ENCODE peak calls at places on chromosomes 7 and 10, in ten cellular contexts. H, N, M, C, F, T, E, V, J and P are unnamed samples. For H3K36me3, the result is how much of the 10 kb centered on the place peaks cover.

GRCh38 chr7:150357277-150357676 is 11.3 kb upstream of the REPIN1 start:
- DNase-seq in H (no peak), N (no peak), M (no peak), C (no peak), F (no peak), T (peak), E (peak), V (no peak), J (no peak), P (no peak)

GRCh38 chr7:156554488-156554887 is 86.1 kb upstream of the RNF32 start:
- DNase-seq in H (no peak), N (no peak), M (no peak), C (no peak), F (no peak), T (no peak), E (no peak), V (no peak), J (no peak), P (no peak)

GRCh38 chr10:114511875-114512274 is 107.6 kb upstream of the AFAP1L2 start:
- DNase-seq in H (no peak), N (no peak), M (no peak), C (no peak), F (no peak), T (no peak), E (no peak), V (no peak), J (no peak), P (no peak)

GRCh38 chr10:84205853-84206513 is 11.6 kb downstream of the CDHR1 start:
- DNase-seq in H (no peak), N (no peak), M (no peak), C (no peak), F (no peak), T (no peak), E (no peak), V (no peak), J (no peak), P (no peak)

GRCh38 chr7:14717711-14718304 is 184.7 kb downstream of the DGKB start:
- DNase-seq in H (no peak), N (peak), M (no peak), C (no peak), F (no peak), T (no peak), E (no peak), V (peak), J (no peak), P (no peak)

GRCh38 chr7:82442492-82443043 is 1.0 kb downstream of the CACNA2D1 start:
- DNase-seq in H (peak), N (peak), M (no peak), C (peak), F (no peak), T (peak), E (no peak), V (peak), J (peak), P (no peak)

GRCh38 chr7:157888579-157888978 is 551.8 kb downstream of the DNAJB6 start:
- DNase-seq in H (no peak), N (no peak), M (no peak), C (no peak), F (no peak), T (no peak), E (no peak), V (no peak), J (no peak), P (no peak)

GRCh38 chr10:60359066-60359465 is 30.6 kb downstream of the ANK3 start:
- DNase-seq in H (no peak), N (no peak), M (no peak), C (no peak), F (no peak), T (no peak), E (no peak), V (no peak), J (no peak), P (no peak)

GRCh38 chr7:70377957-70378356 is 754.0 kb upstream of the GALNT17 start:
- DNase-seq in H (no peak), N (no peak), M (no peak), C (peak), F (no peak), T (no peak), E (no peak), V (no peak), J (no peak), P (no peak)

GRCh38 chr10:2576892-2577291 is 490.5 kb upstream of the PFKP start:
- DNase-seq in H (no peak), N (no peak), M (no peak), C (no peak), F (no peak), T (no peak), E (no peak), V (no peak), J (no peak), P (no peak)

GRCh38 chr10:73340121-73340520 is 18.5 kb downstream of the CFAP70 start:
- DNase-seq in H (no peak), N (no peak), M (no peak), C (no peak), F (no peak), T (no peak), E (no peak), V (no peak), J (no peak), P (no peak)

GRCh38 chr10:94383515-94383914 is 18.8 kb upstream of the TBC1D12 start:
- DNase-seq in H (no peak), N (peak), M (no peak), C (no peak), F (no peak), T (no peak), E (no peak), V (no peak), J (no peak), P (no peak)

GRCh38 chr10:122113161-122113944 is 124.4 kb downstream of the TACC2 start:
- DNase-seq in H (peak), N (peak), M (peak), C (peak), F (peak), T (peak), E (no peak), V (peak), J (no peak), P (no peak)

GRCh38 chr10:116801658-116802057 is 47.6 kb upstream of the ENO4 start:
- DNase-seq in H (no peak), N (no peak), M (no peak), C (no peak), F (no peak), T (no peak), E (no peak), V (no peak), J (no peak), P (no peak)

GRCh38 chr7:73560035-73560835 is 2.7 kb upstream of the BCL7B start:
- DNase-seq in H (no peak), N (peak), M (no peak), C (no peak), F (no peak), T (no peak), E (no peak), V (peak), J (peak), P (peak)

GRCh38 chr10:61974611-61975010 is 73.1 kb downstream of the ARID5B start:
- DNase-seq in H (peak), N (peak), M (no peak), C (no peak), F (peak), T (peak), E (no peak), V (peak), J (no peak), P (no peak)

GRCh38 chr7:22627136-22627535 is 99.9 kb upstream of the IL6 start:
- DNase-seq in H (no peak), N (no peak), M (no peak), C (no peak), F (no peak), T (no peak), E (no peak), V (peak), J (no peak), P (no peak)
- TF ChIP-seq CTCF in H (no peak), N (no peak), M (no peak), C (no peak), F (no peak), T (no peak), E (no peak), V (no peak), J (no peak), P (no peak)

DNA sequence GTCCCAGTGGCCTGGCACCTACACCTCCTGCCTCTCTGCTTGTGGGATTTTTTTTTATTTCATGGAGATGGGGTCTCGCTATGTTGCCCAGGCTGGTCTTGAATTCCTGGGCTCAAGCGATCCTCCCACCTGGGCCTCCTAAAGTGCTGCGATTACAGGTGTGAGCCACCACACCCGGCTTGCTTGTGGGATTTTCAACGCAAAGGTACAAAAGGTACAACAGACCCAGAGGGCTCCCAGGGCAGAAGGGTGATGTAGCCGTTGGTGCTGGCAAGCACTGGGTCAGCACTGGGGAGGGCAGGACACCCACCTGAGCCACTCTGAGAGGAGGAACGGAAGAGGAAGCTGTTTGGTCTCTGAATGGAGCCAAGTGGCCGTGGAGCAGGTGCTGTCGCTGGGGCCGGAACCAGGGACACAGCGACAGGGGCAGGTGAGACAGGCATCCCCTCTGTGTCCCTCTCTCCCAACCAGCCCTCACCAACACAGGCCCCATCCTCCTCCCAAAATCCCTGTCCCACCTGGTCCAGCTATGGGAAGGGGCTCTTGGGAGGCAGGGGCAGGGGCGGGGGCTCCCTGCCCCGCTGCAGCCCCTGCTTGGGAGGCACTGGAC is 2.8 kb upstream of the SAP25 start:
- DNase-seq in H (no peak), N (no peak), M (no peak), C (no peak), F (no peak), T (peak), E (no peak), V (no peak), J (no peak), P (no peak)
- H3K36me3 ChIP-seq in H (half or more), N (under half), M (under half), C (half or more), F (under half), T (under half), E (half or more), V (half or more), J (under half), P (under half)

GRCh38 chr10:71496927-71497801 is 100.4 kb downstream of the CDH23 start:
- DNase-seq in H (no peak), N (no peak), M (no peak), C (no peak), F (no peak), T (no peak), E (no peak), V (no peak), J (no peak), P (no peak)

GRCh38 chr10:71494470-71494869 is 97.8 kb downstream of the CDH23 start:
- DNase-seq in H (no peak), N (no peak), M (no peak), C (no peak), F (no peak), T (no peak), E (no peak), V (no peak), J (no peak), P (no peak)

GRCh38 chr10:71494980-71495381 is 98.3 kb downstream of the CDH23 start:
- DNase-seq in H (no peak), N (no peak), M (no peak), C (no peak), F (no peak), T (no peak), E (no peak), V (no peak), J (no peak), P (no peak)

GRCh38 chr10:71492871-71493270 is 96.2 kb downstream of the CDH23 start:
- DNase-seq in H (no peak), N (no peak), M (no peak), C (no peak), F (no peak), T (no peak), E (no peak), V (no peak), J (no peak), P (no peak)

DNA sequence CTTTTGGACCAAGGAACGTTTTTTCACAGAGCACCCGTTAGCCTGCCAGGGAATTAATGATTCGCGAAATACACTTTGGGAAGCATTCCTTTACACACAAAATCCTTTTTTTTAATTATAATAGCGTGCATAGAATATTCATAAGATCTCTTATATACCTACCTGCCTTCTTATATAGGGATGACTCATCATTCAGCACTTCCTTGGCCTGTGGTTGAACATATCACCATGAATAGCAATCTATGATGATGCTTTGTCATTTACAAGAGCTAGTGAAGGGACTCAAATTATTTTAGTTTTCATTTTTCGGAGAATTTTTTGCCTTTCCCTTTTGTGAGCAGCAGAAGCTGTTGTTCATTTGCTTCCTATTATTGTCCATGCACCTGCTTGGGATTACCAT is 97.0 kb downstream of the CDH23 start:
- DNase-seq in H (no peak), N (no peak), M (no peak), C (no peak), F (no peak), T (no peak), E (no peak), V (no peak), J (no peak), P (no peak)
- H3K4me3 ChIP-seq in H (no peak), N (no peak), M (no peak), C (no peak), F (no peak), T (no peak), E (no peak), V (no peak), J (no peak), P (no peak)

GRCh38 chr7:77696057-77696642 is at the start of gene RSBN1L:
- DNase-seq in H (peak), N (peak), M (peak), C (peak), F (peak), T (peak), E (peak), V (peak), J (peak), P (peak)
- TF ChIP-seq CTCF in H (peak), N (peak), M (peak), C (peak), F (peak), T (no peak), E (peak), V (peak), J (no peak), P (peak)

GRCh38 chr7:44964384-44964830 is 14.4 kb downstream of the MYO1G start:
- DNase-seq in H (no peak), N (no peak), M (no peak), C (no peak), F (no peak), T (no peak), E (no peak), V (peak), J (no peak), P (no peak)
- H3K36me3 ChIP-seq in H (under half), N (under half), M (under half), C (under half), F (under half), T (under half), E (under half), V (under half), J (under half), P (under half)